ENCODE peak calls at places on chromosome 9, in five cellular contexts. U, S, J, B and Q are unnamed samples.

GRCh38 chr9:94979904-94980507 is 253.5 kb downstream of the AOPEP start:
- DNase-seq in U (no peak), S (no peak), J (no peak), B (no peak), Q (no peak)

GRCh38 chr9:36217256-36217968 is 26.7 kb downstream of the CLTA start:
- DNase-seq in U (no peak), S (no peak), J (no peak), B (no peak), Q (no peak)

GRCh38 chr9:134807726-134808125 is 72.9 kb upstream of the FCN2 start:
- DNase-seq in U (no peak), S (no peak), J (no peak), B (no peak), Q (no peak)

GRCh38 chr9:133726401-133727276 is 11.5 kb downstream of the SARDH start:
- DNase-seq in U (no peak), S (no peak), J (peak), B (peak), Q (peak)

GRCh38 chr9:72150653-72151052 is 1.4 kb downstream of the GDA start:
- DNase-seq in U (no peak), S (no peak), J (no peak), B (no peak), Q (no peak)

GRCh38 chr9:126514037-126514821 is 99.5 kb upstream of the LMX1B start:
- DNase-seq in U (no peak), S (peak), J (peak), B (no peak), Q (no peak)

GRCh38 chr9:98678244-98678842 is 30.4 kb downstream of the GABBR2 start:
- DNase-seq in U (no peak), S (no peak), J (peak), B (no peak), Q (peak)

GRCh38 chr9:11469745-11470144 is 856.9 kb upstream of the PTPRD start:
- DNase-seq in U (no peak), S (no peak), J (no peak), B (no peak), Q (no peak)

GRCh38 chr9:38641985-38642864 is 21.8 kb upstream of the ANKRD18A start:
- DNase-seq in U (no peak), S (no peak), J (peak), B (no peak), Q (peak)

GRCh38 chr9:3875371-3876132 is 349.8 kb upstream of the RFX3 start:
- DNase-seq in U (peak), S (no peak), J (peak), B (peak), Q (peak)

GRCh38 chr9:134950811-134951210 is 33.1 kb upstream of the FCN1 start:
- DNase-seq in U (no peak), S (no peak), J (no peak), B (no peak), Q (no peak)

GRCh38 chr9:110047955-110048472 is 159.9 kb downstream of the C9orf152 start:
- DNase-seq in U (no peak), S (no peak), J (no peak), B (no peak), Q (no peak)

GRCh38 chr9:132846109-132846917 is 31.8 kb downstream of the AK8 start:
- DNase-seq in U (no peak), S (no peak), J (no peak), B (no peak), Q (no peak)

GRCh38 chr9:77750284-77750683 is 102.2 kb upstream of the GNA14 start:
- DNase-seq in U (no peak), S (no peak), J (no peak), B (no peak), Q (peak)

GRCh38 chr9:122904466-122904822 is 715 bp downstream of the RC3H2 start:
- DNase-seq in U (no peak), S (peak), J (no peak), B (no peak), Q (no peak)

GRCh38 chr9:125529589-125530515 is 177.2 kb downstream of the MAPKAP1 start:
- DNase-seq in U (no peak), S (no peak), J (no peak), B (no peak), Q (no peak)

GRCh38 chr9:95029251-95029650 is 288.3 kb downstream of the FANCC start:
- DNase-seq in U (no peak), S (no peak), J (no peak), B (no peak), Q (no peak)

GRCh38 chr9:16442622-16443021 is 427.8 kb downstream of the BNC2 start:
- DNase-seq in U (no peak), S (no peak), J (no peak), B (no peak), Q (peak)

GRCh38 chr9:123282343-123283047 is 14.1 kb upstream of the STRBP start:
- DNase-seq in U (no peak), S (no peak), J (peak), B (no peak), Q (peak)

GRCh38 chr9:22452415-22453010 is 5.9 kb downstream of the DMRTA1 start:
- DNase-seq in U (no peak), S (peak), J (peak), B (no peak), Q (peak)

GRCh38 chr9:104997536-104997935 is 69.6 kb upstream of the ABCA1 start:
- DNase-seq in U (no peak), S (no peak), J (no peak), B (no peak), Q (no peak)

GRCh38 chr9:90860382-90860781 is 58.8 kb downstream of the SYK start:
- DNase-seq in U (no peak), S (no peak), J (no peak), B (no peak), Q (no peak)

GRCh38 chr9:114894801-114895433 is 35.5 kb downstream of the TNFSF8 start:
- DNase-seq in U (peak), S (no peak), J (no peak), B (peak), Q (peak)

GRCh38 chr9:133706651-133707050 is 31.5 kb downstream of the SARDH start:
- DNase-seq in U (no peak), S (no peak), J (no peak), B (no peak), Q (no peak)

GRCh38 chr9:86041331-86041741 is 58.0 kb downstream of the GOLM1 start:
- DNase-seq in U (no peak), S (no peak), J (no peak), B (no peak), Q (no peak)

GRCh38 chr9:37730256-37730655 is 23.3 kb upstream of the TRMT10B start:
- DNase-seq in U (peak), S (no peak), J (no peak), B (no peak), Q (peak)

GRCh38 chr9:114674798-114675554 is 7.0 kb downstream of the TEX48 start:
- DNase-seq in U (no peak), S (no peak), J (no peak), B (no peak), Q (no peak)

GRCh38 chr9:127873886-127874285 is 3.6 kb downstream of the AK1 start:
- DNase-seq in U (no peak), S (peak), J (no peak), B (no peak), Q (no peak)

GRCh38 chr9:91896096-91896495 is 53.9 kb downstream of the ROR2 start:
- DNase-seq in U (no peak), S (no peak), J (no peak), B (no peak), Q (no peak)

GRCh38 chr9:3920586-3921582 is 379.0 kb downstream of the GLIS3 start:
- DNase-seq in U (no peak), S (no peak), J (no peak), B (no peak), Q (peak)

GRCh38 chr9:109192732-109193361 is 25.8 kb upstream of the FRRS1L start:
- DNase-seq in U (no peak), S (no peak), J (peak), B (no peak), Q (peak)

GRCh38 chr9:134372621-134373267 is 46.5 kb downstream of the RXRA start:
- DNase-seq in U (no peak), S (peak), J (no peak), B (no peak), Q (no peak)

GRCh38 chr9:14215614-14216013 is 98.3 kb downstream of the NFIB start:
- DNase-seq in U (no peak), S (no peak), J (no peak), B (no peak), Q (peak)

DNA sequence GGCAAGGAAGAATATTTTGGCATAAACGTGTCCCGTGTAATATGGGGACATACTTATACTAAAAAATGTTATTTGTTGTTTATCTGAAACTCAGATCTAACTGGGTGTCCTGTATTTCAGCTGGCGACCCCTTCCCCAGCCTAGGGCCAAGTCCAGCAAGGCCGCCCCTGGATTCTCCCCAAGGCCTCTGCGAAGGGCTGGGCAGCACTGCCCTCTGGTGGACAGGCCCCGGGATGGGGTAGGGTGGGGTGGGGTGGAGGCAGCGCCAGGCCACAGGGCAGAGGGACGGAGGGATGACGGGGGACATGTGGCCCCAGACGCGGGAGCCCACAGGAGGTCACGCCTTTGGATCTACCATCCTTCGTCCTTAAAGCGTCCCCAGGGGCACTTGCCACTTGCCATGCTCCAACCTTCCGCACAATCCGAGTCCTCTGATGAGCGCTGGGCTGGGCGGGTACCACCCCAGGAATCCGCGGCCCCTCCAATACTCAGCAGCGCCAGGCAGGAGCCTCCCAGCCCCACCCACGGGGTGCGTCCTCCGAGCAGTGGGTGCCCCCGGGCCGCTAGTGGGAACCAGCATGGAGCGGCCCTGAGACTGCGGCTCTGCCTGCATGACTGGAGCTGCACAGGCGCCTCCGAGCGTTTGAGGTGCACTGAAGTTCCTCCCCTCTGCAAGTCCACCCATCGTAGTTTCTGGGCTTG is 7.1 kb upstream of the AGPAT2 start:
- DNase-seq in U (no peak), S (no peak), J (peak), B (no peak), Q (no peak)
- TF ChIP-seq CTCF in U (peak), S (peak), J (no peak), B (peak), Q (peak)

DNA sequence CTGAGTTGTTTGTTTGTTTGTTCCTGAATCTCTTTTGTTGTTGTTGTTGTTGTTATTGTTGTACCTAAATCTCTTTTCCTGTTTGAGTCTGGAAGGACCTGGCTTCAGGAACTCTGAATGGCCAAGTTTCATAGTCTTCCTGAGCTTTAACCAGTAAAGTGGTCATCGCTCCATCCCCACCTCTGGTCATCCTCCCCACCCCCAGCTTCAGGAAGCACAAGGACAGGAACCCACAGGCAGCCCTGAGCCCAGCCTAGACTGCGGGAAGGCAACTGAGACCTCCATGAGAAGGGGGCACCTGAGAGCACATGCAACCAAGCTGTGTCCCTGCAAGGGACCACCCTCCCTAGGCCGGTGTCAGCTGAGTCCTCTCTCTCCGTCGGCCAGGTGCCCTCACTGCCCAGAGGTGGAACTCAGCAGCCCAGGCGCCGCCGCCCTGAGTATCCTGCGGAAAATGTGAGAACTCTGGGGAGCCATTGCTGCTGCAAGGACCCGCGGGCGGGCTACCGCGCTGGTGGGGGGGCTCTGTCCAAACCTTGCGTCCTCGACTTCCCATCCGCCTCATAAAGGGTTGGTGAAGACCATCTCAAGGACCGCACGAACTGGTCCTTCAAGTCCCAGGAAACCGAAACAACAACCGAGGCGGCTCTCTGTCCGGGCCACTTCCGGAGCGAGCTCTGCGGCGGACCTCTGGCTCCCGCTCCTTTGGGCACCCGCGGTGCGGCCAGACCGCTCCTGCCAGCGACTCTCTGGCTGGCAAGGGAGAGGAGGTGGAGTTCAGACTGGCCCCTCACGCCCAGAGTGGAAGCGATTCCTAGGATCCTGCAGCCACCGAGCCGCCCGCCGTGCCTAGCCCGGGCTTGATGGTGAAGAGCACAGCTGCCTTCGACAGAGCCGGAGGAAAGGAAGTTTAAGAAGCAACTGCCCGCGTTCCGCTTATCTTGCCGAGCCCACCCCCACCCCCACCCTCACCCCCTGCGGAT is 4.2 kb downstream of the BARX1 start:
- DNase-seq in U (no peak), S (no peak), J (no peak), B (no peak), Q (no peak)
- H3K4me3 ChIP-seq in U (peak), S (peak), J (no peak), B (peak), Q (peak)

DNA sequence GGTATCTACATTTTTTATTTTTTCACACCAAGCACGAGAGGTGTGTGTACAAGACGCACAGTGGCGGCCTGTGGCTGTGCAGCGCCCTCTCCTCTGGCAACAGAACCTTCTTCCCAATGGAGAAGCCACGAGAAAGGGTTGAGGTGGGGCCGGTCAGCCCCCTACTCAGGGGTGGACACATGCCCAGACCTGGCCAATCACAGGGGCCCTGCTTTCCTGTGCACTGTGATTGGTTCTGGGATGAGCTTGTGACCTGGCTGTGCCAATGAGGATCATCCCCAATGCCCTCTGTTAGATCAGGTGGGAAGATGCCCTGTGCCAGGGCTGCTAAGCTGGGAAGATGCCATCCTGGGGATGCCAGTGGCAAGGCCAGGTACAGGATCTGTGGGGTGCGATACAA is 15.6 kb downstream of the IER5L start:
- DNase-seq in U (no peak), S (no peak), J (no peak), B (no peak), Q (no peak)
- TF ChIP-seq CTCF in U (no peak), S (no peak), J (no peak), B (no peak), Q (no peak)

GRCh38 chr9:20873240-20873860 is 158.1 kb downstream of the HACD4 start:
- DNase-seq in U (no peak), S (no peak), J (no peak), B (no peak), Q (no peak)

GRCh38 chr9:20872340-20872977 is 159.0 kb downstream of the HACD4 start:
- DNase-seq in U (peak), S (no peak), J (no peak), B (peak), Q (peak)
- H3K4me3 ChIP-seq in U (no peak), S (no peak), J (no peak), B (no peak), Q (no peak)